ENCODE peak calls at places on chromosomes 2 and 18, in ten cellular contexts. H is left ventricle myocardium superior; M is A549; G is effector memory CD8-positive, alpha-beta T cell; I is GM13976; R is upper lobe of right lung; J is WTC11; B is trophoblast cell; L is RWPE1; X is germinal center. Q is an unnamed sample.
A peak's percentile ranks its signal among the peaks of the same experiment; 100 is the strongest.

GRCh38 chr2:71801969-71802368 is 345.7 kb downstream of the CYP26B1 start:
- DNase-seq in G (no peak), X (no peak), M (peak; percentile 44), I (no peak), L (no peak), J (peak; percentile 88), B (peak; percentile 21), R (no peak), H (peak; percentile 81), Q (no peak)

GRCh38 chr2:231392431-231393148 is 2.9 kb upstream of the B3GNT7 start:
- DNase-seq in M (no peak), I (no peak), R (no peak), B (no peak), G (no peak), J (no peak), X (no peak), L (no peak), H (peak; percentile 13), Q (no peak)

GRCh38 chr2:230225486-230225885 is at the start of gene SP140:
- DNase-seq in M (no peak), J (no peak), H (peak; percentile 40), X (peak; percentile 78), L (no peak), B (no peak), R (peak; percentile 77), G (peak; percentile 78), I (peak; percentile 59), Q (peak; percentile 76)

GRCh38 chr2:189191766-189192165 is 12.2 kb upstream of the COL5A2 start:
- DNase-seq in G (no peak), X (no peak), H (no peak), J (no peak), L (no peak), B (no peak), I (no peak), R (no peak), M (no peak), Q (no peak)

GRCh38 chr2:41851554-41851953 is 196.3 kb upstream of the PKDCC start:
- DNase-seq in I (no peak), X (no peak), B (no peak), L (no peak), M (no peak), J (no peak), H (no peak), R (no peak), G (no peak), Q (no peak)

GRCh38 chr2:184053326-184053725 is 545.0 kb upstream of the ZNF804A start:
- DNase-seq in R (no peak), X (no peak), B (no peak), H (no peak), G (no peak), J (no peak), M (no peak), L (peak; percentile 1), I (no peak), Q (no peak)

GRCh38 chr2:62293490-62294212 is 97.7 kb downstream of the B3GNT2 start:
- DNase-seq in I (no peak), X (no peak), G (no peak), M (no peak), H (peak; percentile 70), R (peak; percentile 90), L (peak; percentile 38), B (peak; percentile 74), J (peak; percentile 82), Q (peak; percentile 41)

GRCh38 chr2:72770879-72771461 is 54.9 kb downstream of the EXOC6B start:
- DNase-seq in B (peak; percentile 69), R (no peak), I (peak; percentile 73), H (no peak), X (peak; percentile 57), J (peak; percentile 45), L (peak; percentile 67), G (peak; percentile 65), M (peak; percentile 73), Q (peak; percentile 37)

GRCh38 chr2:37809525-37809924 is 115.6 kb upstream of the RMDN2 start:
- DNase-seq in M (no peak), G (peak; percentile 3), B (peak; percentile 53), L (no peak), R (no peak), J (peak; percentile 27), I (no peak), H (peak; percentile 53), X (no peak), Q (no peak)

GRCh38 chr2:68742638-68743037 is 8.0 kb downstream of the ARHGAP25 start:
- DNase-seq in H (no peak), R (no peak), M (no peak), X (peak; percentile 59), I (no peak), G (no peak), L (no peak), B (no peak), J (no peak), Q (no peak)

GRCh38 chr2:194054262-194054767 is 1602.7 kb upstream of the SLC39A10 start:
- DNase-seq in G (no peak), X (no peak), R (no peak), I (no peak), J (no peak), L (no peak), B (no peak), M (no peak), H (no peak), Q (no peak)

GRCh38 chr18:79953921-79954651 is 2.6 kb upstream of the SLC66A2 start:
- DNase-seq in J (no peak), L (no peak), X (no peak), I (no peak), R (no peak), B (no peak), H (no peak), G (no peak), M (no peak), Q (no peak)

GRCh38 chr2:38626326-38627031 is 23.8 kb upstream of the HNRNPLL start:
- DNase-seq in G (peak; percentile 38), B (no peak), X (no peak), R (no peak), I (no peak), H (no peak), M (no peak), J (no peak), L (no peak), Q (no peak)

GRCh38 chr2:191321861-191322662 is 76.9 kb downstream of the MYO1B start:
- DNase-seq in R (no peak), X (no peak), B (no peak), M (no peak), L (no peak), G (no peak), H (no peak), I (no peak), J (peak; percentile 71), Q (no peak)

GRCh38 chr2:188518391-188518790 is 226.7 kb downstream of the GULP1 start:
- DNase-seq in H (no peak), I (no peak), R (no peak), X (no peak), J (no peak), M (no peak), L (no peak), B (no peak), G (no peak), Q (no peak)

GRCh38 chr2:38315707-38316333 is 61.3 kb downstream of the ATL2 start:
- DNase-seq in L (peak; percentile 31), B (peak; percentile 35), I (peak; percentile 59), H (no peak), M (peak; percentile 58), X (peak; percentile 22), R (no peak), J (no peak), G (peak; percentile 10), Q (no peak)

GRCh38 chr2:20052229-20052871 is 922 bp upstream of the LAPTM4A start:
- DNase-seq in G (no peak), X (no peak), J (no peak), I (no peak), M (peak; percentile 28), B (no peak), R (no peak), L (peak; percentile 38), H (no peak), Q (no peak)

Q was measured in GM06990.